ENCODE peak calls at places on chromosomes 5 and 9, in seven cellular contexts. Y is H9, F is H1, L is IMR-90, V is mesenchymal stem cell, S is mesendoderm, Z is trophoblast cell. T is an unnamed sample.

GRCh38 chr5:50299896-50300295 is 141.2 kb downstream of the EMB start:
- DNase-seq in Y (no peak), F (no peak), L (no peak), V (no peak), S (no peak), Z (no peak), T (no peak)

GRCh38 chr9:98724810-98725530 is 16.2 kb upstream of the GABBR2 start:
- DNase-seq in Y (no peak), F (no peak), L (no peak), V (no peak), S (no peak), Z (no peak), T (no peak)

GRCh38 chr5:138506370-138507113 is 36.5 kb downstream of the ETF1 start:
- DNase-seq in Y (no peak), F (no peak), L (no peak), V (no peak), S (no peak), Z (no peak), T (no peak)

GRCh38 chr9:120066315-120066714 is 513.7 kb downstream of the CDK5RAP2 start:
- DNase-seq in Y (no peak), F (no peak), L (no peak), V (no peak), S (no peak), Z (no peak), T (no peak)

GRCh38 chr5:15763754-15764153 is 263.8 kb downstream of the FBXL7 start:
- DNase-seq in Y (no peak), F (no peak), L (peak; percentile 51), V (peak; percentile 29), S (peak; percentile 64), Z (peak; percentile 73), T (no peak)

GRCh38 chr9:132792547-132792946 is 85.5 kb downstream of the AK8 start:
- DNase-seq in Y (no peak), F (no peak), L (no peak), V (no peak), S (no peak), Z (no peak), T (no peak)

GRCh38 chr5:165055476-165055875 is 1550.1 kb downstream of the MAT2B start:
- DNase-seq in Y (no peak), F (no peak), L (no peak), V (no peak), S (no peak), Z (no peak), T (no peak)

GRCh38 chr9:120480707-120481106 is 99.3 kb downstream of the CDK5RAP2 start:
- DNase-seq in Y (no peak), F (no peak), L (no peak), V (no peak), S (no peak), Z (no peak), T (no peak)

GRCh38 chr5:161547573-161548471 is 1.3 kb upstream of the GABRB2 start:
- DNase-seq in Y (peak; percentile 36), F (peak; percentile 61), L (no peak), V (no peak), S (peak; percentile 45), Z (no peak), T (peak; percentile 21)

GRCh38 chr5:178527458-178528307 is 62.5 kb downstream of the COL23A1 start:
- DNase-seq in Y (no peak), F (no peak), L (no peak), V (no peak), S (no peak), Z (no peak), T (no peak)

GRCh38 chr5:10315824-10316509 is 8.3 kb upstream of the CMBL start:
- DNase-seq in Y (peak; percentile 56), F (no peak), L (no peak), V (no peak), S (peak; percentile 41), Z (peak; percentile 71), T (no peak)

GRCh38 chr5:56481147-56481997 is 248.2 kb upstream of the ANKRD55 start:
- DNase-seq in Y (peak; percentile 55), F (peak; percentile 60), L (peak; percentile 54), V (peak; percentile 71), S (peak; percentile 66), Z (peak; percentile 48), T (peak; percentile 31)

GRCh38 chr5:116518423-116518822 is 56.2 kb downstream of the SEMA6A start:
- DNase-seq in Y (no peak), F (no peak), L (no peak), V (no peak), S (no peak), Z (no peak), T (no peak)

GRCh38 chr5:26237489-26237888 is 800.9 kb downstream of the CDH9 start:
- DNase-seq in Y (no peak), F (no peak), L (no peak), V (no peak), S (no peak), Z (no peak), T (no peak)

GRCh38 chr5:120613729-120614128 is 149.6 kb downstream of the PRR16 start:
- DNase-seq in Y (no peak), F (no peak), L (no peak), V (peak; percentile 40), S (no peak), Z (no peak), T (no peak)

GRCh38 chr9:108445431-108446018 is 410.3 kb downstream of the ACTL7B start:
- DNase-seq in Y (no peak), F (no peak), L (no peak), V (no peak), S (no peak), Z (no peak), T (no peak)

GRCh38 chr5:84381501-84382362 is 2.9 kb downstream of the EDIL3 start:
- DNase-seq in Y (no peak), F (no peak), L (no peak), V (peak; percentile 62), S (no peak), Z (peak; percentile 12), T (no peak)

GRCh38 chr5:59893436-59894227 is at the start of gene PDE4D:
- DNase-seq in Y (peak; percentile 88), F (peak; percentile 85), L (peak; percentile 38), V (peak; percentile 77), S (peak; percentile 90), Z (peak; percentile 49), T (peak; percentile 74)

GRCh38 chr5:4862500-4862899 is 277.6 kb upstream of the ADAMTS16 start:
- DNase-seq in Y (no peak), F (no peak), L (peak; percentile 41), V (peak; percentile 22), S (peak; percentile 59), Z (peak; percentile 58), T (peak; percentile 29)

GRCh38 chr9:69476797-69477196 is 151.8 kb downstream of the ENTREP1 start:
- DNase-seq in Y (peak; percentile 55), F (peak; percentile 71), L (no peak), V (no peak), S (peak; percentile 22), Z (no peak), T (no peak)

GRCh38 chr5:171953860-171954701 is 52.4 kb downstream of the FBXW11 start:
- DNase-seq in Y (no peak), F (no peak), L (peak; percentile 85), V (peak; percentile 42), S (peak; percentile 91), Z (peak; percentile 82), T (no peak)

GRCh38 chr5:15885156-15885555 is 294.4 kb downstream of the MARCHF11 start:
- DNase-seq in Y (no peak), F (no peak), L (peak; percentile 35), V (no peak), S (no peak), Z (no peak), T (no peak)

GRCh38 chr5:177295929-177296328 is 7.6 kb downstream of the RAB24 start:
- DNase-seq in Y (no peak), F (no peak), L (no peak), V (no peak), S (no peak), Z (no peak), T (no peak)

DNA sequence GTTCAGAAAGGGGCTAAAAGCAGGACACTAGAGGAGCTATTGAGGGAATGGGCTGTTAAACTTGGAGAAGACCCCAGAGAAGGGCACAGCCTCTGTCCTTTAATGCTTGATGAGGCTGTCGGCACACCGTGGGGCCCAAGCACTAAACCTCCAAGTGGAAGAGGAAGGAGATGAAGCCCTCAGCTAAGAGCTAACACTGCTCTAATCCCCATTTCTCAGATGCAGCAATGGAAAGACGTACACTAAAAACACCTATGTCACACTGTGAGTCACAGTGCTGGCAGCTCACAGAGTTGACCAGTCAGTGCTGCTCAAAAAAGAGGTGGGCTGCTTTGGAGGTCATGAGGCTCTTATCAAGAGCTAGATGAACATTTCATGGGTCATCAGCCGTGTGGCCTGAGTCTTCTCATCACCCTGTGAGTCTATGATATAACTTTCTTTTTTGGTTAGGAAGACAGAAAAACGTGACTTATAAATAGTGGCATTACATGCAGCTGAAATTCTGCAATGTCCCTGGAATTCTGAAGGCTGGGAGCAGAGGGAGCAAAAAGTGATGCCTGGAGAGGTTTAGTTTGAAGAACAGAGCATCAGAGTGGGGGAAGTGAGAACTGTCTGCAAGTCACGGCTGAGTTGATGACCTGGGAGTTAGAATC is 21.5 kb downstream of the TNFSF8 start:
- DNase-seq in Y (no peak), F (no peak), L (peak; percentile 63), V (peak; percentile 43), S (peak; percentile 60), Z (peak; percentile 62), T (no peak)
- H2BK5ac ChIP-seq in Y (no peak overlapping the region), F (peak overlapping the region; percentile 71), L (no peak overlapping the region), V (no peak overlapping the region), S (peak overlapping the region; percentile 6), Z (peak overlapping the region; percentile 100), T (no peak overlapping the region)

GRCh38 chr9:126503333-126504085 is 110.2 kb upstream of the LMX1B start:
- DNase-seq in Y (no peak), F (no peak), L (peak; percentile 51), V (peak; percentile 62), S (no peak), Z (no peak), T (no peak)
- H2BK5ac ChIP-seq in Y (no peak overlapping the region), F (no peak overlapping the region), L (no peak overlapping the region), V (no peak overlapping the region), S (no peak overlapping the region), Z (no peak overlapping the region), T (no peak overlapping the region)

GRCh38 chr9:134146774-134147493 is 11.1 kb downstream of the WDR5 start:
- DNase-seq in Y (no peak), F (no peak), L (no peak), V (no peak), S (no peak), Z (no peak), T (no peak)
- H2BK5ac ChIP-seq in Y (no peak overlapping the region), F (no peak overlapping the region), L (no peak overlapping the region), V (no peak overlapping the region), S (no peak overlapping the region), Z (no peak overlapping the region), T (no peak overlapping the region)

GRCh38 chr9:124332321-124332720 is 74.6 kb downstream of the NEK6 start:
- DNase-seq in Y (no peak), F (no peak), L (no peak), V (no peak), S (no peak), Z (no peak), T (no peak)

GRCh38 chr9:124331580-124331979 is 73.8 kb downstream of the NEK6 start:
- DNase-seq in Y (no peak), F (no peak), L (no peak), V (no peak), S (no peak), Z (no peak), T (no peak)

GRCh38 chr9:124334568-124335319 is 77.0 kb downstream of the NEK6 start:
- DNase-seq in Y (no peak), F (no peak), L (no peak), V (no peak), S (no peak), Z (no peak), T (no peak)

GRCh38 chr9:124333180-124333579 is 75.4 kb downstream of the NEK6 start:
- DNase-seq in Y (no peak), F (no peak), L (no peak), V (no peak), S (no peak), Z (no peak), T (no peak)

GRCh38 chr9:124332756-124333155 is 75.0 kb downstream of the NEK6 start:
- DNase-seq in Y (no peak), F (no peak), L (no peak), V (no peak), S (no peak), Z (no peak), T (no peak)
- H2BK5ac ChIP-seq in Y (no peak overlapping the region), F (no peak overlapping the region), L (no peak overlapping the region), V (no peak overlapping the region), S (no peak overlapping the region), Z (no peak overlapping the region), T (peak overlapping the region; percentile 57)